ENCODE peak calls at places on chromosomes 12 and 14, in five cellular contexts. One of them, this sample, is unnamed.
A peak's percentile ranks its signal among the peaks of the same experiment; 100 is the strongest.

GRCh38 chr14:76098047-76098446 is 53.7 kb upstream of the GPATCH2L start:
- DNase-seq in neuronal stem cell: no peak
- DNase-seq in SK-N-SH: peak; percentile 51
- DNase-seq in GM23248: no peak
- DNase-seq in IMR-90: no peak
- DNase-seq in this sample: no peak

GRCh38 chr12:30822385-30823139 is 67.8 kb upstream of the CAPRIN2 start:
- DNase-seq in neuronal stem cell: peak; percentile 35
- DNase-seq in SK-N-SH: peak; percentile 33
- DNase-seq in GM23248: peak; percentile 79
- DNase-seq in IMR-90: peak; percentile 10
- DNase-seq in this sample: peak; percentile 72

GRCh38 chr14:54567224-54567633 is 301 bp downstream of the SAMD4A start:
- DNase-seq in neuronal stem cell: peak; percentile 33
- DNase-seq in SK-N-SH: peak; percentile 76
- DNase-seq in GM23248: no peak
- DNase-seq in IMR-90: no peak
- DNase-seq in this sample: no peak

GRCh38 chr12:42124764-42125371 is 19.8 kb downstream of the GXYLT1 start:
- DNase-seq in neuronal stem cell: no peak
- DNase-seq in SK-N-SH: no peak
- DNase-seq in GM23248: no peak
- DNase-seq in IMR-90: no peak
- DNase-seq in this sample: no peak

GRCh38 chr12:75155962-75156361 is 53.7 kb downstream of the KCNC2 start:
- DNase-seq in neuronal stem cell: no peak
- DNase-seq in SK-N-SH: no peak
- DNase-seq in GM23248: no peak
- DNase-seq in IMR-90: no peak
- DNase-seq in this sample: no peak

GRCh38 chr12:118206107-118206412 is 70.1 kb downstream of the PEBP1 start:
- DNase-seq in neuronal stem cell: no peak
- DNase-seq in SK-N-SH: no peak
- DNase-seq in GM23248: no peak
- DNase-seq in IMR-90: no peak
- DNase-seq in this sample: no peak

GRCh38 chr12:104756901-104757300 is 201.2 kb downstream of the SLC41A2 start:
- DNase-seq in neuronal stem cell: no peak
- DNase-seq in SK-N-SH: no peak
- DNase-seq in GM23248: no peak
- DNase-seq in IMR-90: no peak
- DNase-seq in this sample: no peak

GRCh38 chr14:32472512-32473472 is 143.7 kb downstream of the AKAP6 start:
- DNase-seq in neuronal stem cell: no peak
- DNase-seq in SK-N-SH: no peak
- DNase-seq in GM23248: peak; percentile 73
- DNase-seq in IMR-90: peak; percentile 81
- DNase-seq in this sample: peak; percentile 79

GRCh38 chr12:27237790-27238771 is 6.0 kb upstream of the STK38L start:
- DNase-seq in neuronal stem cell: no peak
- DNase-seq in SK-N-SH: no peak
- DNase-seq in GM23248: peak; percentile 46
- DNase-seq in IMR-90: peak; percentile 63
- DNase-seq in this sample: peak; percentile 24

GRCh38 chr14:94066089-94066676 is 14.8 kb downstream of the DDX24 start:
- DNase-seq in neuronal stem cell: no peak
- DNase-seq in SK-N-SH: no peak
- DNase-seq in GM23248: no peak
- DNase-seq in IMR-90: no peak
- DNase-seq in this sample: no peak

GRCh38 chr12:124917841-124918621 is 3.6 kb upstream of the UBC start:
- DNase-seq in neuronal stem cell: no peak
- DNase-seq in SK-N-SH: no peak
- DNase-seq in GM23248: peak; percentile 56
- DNase-seq in IMR-90: peak; percentile 21
- DNase-seq in this sample: peak; percentile 46

GRCh38 chr12:42027537-42027936 is 117.1 kb downstream of the GXYLT1 start:
- DNase-seq in neuronal stem cell: no peak
- DNase-seq in SK-N-SH: no peak
- DNase-seq in GM23248: no peak
- DNase-seq in IMR-90: no peak
- DNase-seq in this sample: no peak

GRCh38 chr12:3168775-3169221 is 91.6 kb downstream of the TSPAN9 start:
- DNase-seq in neuronal stem cell: no peak
- DNase-seq in SK-N-SH: no peak
- DNase-seq in GM23248: peak; percentile 98
- DNase-seq in IMR-90: peak; percentile 99
- DNase-seq in this sample: peak; percentile 87

GRCh38 chr14:102262894-102263462 is 42.0 kb downstream of the MOK start:
- DNase-seq in neuronal stem cell: peak; percentile 35
- DNase-seq in SK-N-SH: peak; percentile 79
- DNase-seq in GM23248: peak; percentile 39
- DNase-seq in IMR-90: peak; percentile 60
- DNase-seq in this sample: peak; percentile 26

GRCh38 chr14:31401369-31401932 is 18.9 kb downstream of the HEATR5A start:
- DNase-seq in neuronal stem cell: no peak
- DNase-seq in SK-N-SH: no peak
- DNase-seq in GM23248: no peak
- DNase-seq in IMR-90: no peak
- DNase-seq in this sample: no peak

GRCh38 chr14:51873221-51873893 is 12.9 kb downstream of the GNG2 start:
- DNase-seq in neuronal stem cell: no peak
- DNase-seq in SK-N-SH: peak; percentile 33
- DNase-seq in GM23248: peak; percentile 92
- DNase-seq in IMR-90: peak; percentile 98
- DNase-seq in this sample: peak; percentile 88

GRCh38 chr12:99658950-99659349 is 11.4 kb downstream of the GARIN6 start:
- DNase-seq in neuronal stem cell: no peak
- DNase-seq in SK-N-SH: no peak
- DNase-seq in GM23248: peak; percentile 31
- DNase-seq in IMR-90: no peak
- DNase-seq in this sample: peak; percentile 57

GRCh38 chr12:30026621-30027234 is 243.0 kb upstream of the TMTC1 start:
- DNase-seq in neuronal stem cell: no peak
- DNase-seq in SK-N-SH: no peak
- DNase-seq in GM23248: peak; percentile 52
- DNase-seq in IMR-90: peak; percentile 89
- DNase-seq in this sample: peak; percentile 72

GRCh38 chr12:7108042-7108927 is 729 bp downstream of the C1RL start:
- DNase-seq in neuronal stem cell: peak; percentile 41
- DNase-seq in SK-N-SH: peak; percentile 70
- DNase-seq in GM23248: peak; percentile 89
- DNase-seq in IMR-90: peak; percentile 70
- DNase-seq in this sample: peak; percentile 90

GRCh38 chr14:92914087-92914656 is 8.8 kb upstream of the CHGA start:
- DNase-seq in neuronal stem cell: peak; percentile 67
- DNase-seq in SK-N-SH: no peak
- DNase-seq in GM23248: peak; percentile 51
- DNase-seq in IMR-90: peak; percentile 15
- DNase-seq in this sample: peak; percentile 59

GRCh38 chr14:88016768-88017167 is 11.8 kb downstream of the GPR65 start:
- DNase-seq in neuronal stem cell: no peak
- DNase-seq in SK-N-SH: no peak
- DNase-seq in GM23248: no peak
- DNase-seq in IMR-90: no peak
- DNase-seq in this sample: no peak

GRCh38 chr12:93696462-93696861 is 19.3 kb downstream of the CRADD start:
- DNase-seq in neuronal stem cell: no peak
- DNase-seq in SK-N-SH: no peak
- DNase-seq in GM23248: no peak
- DNase-seq in IMR-90: no peak
- DNase-seq in this sample: no peak

GRCh38 chr12:124861492-124861891 is 2.2 kb downstream of the SCARB1 start:
- DNase-seq in neuronal stem cell: no peak
- DNase-seq in SK-N-SH: no peak
- DNase-seq in GM23248: peak; percentile 18
- DNase-seq in IMR-90: no peak
- DNase-seq in this sample: no peak

GRCh38 chr12:28742791-28743190 is 406.3 kb upstream of the FAR2 start:
- DNase-seq in neuronal stem cell: no peak
- DNase-seq in SK-N-SH: no peak
- DNase-seq in GM23248: peak; percentile 74
- DNase-seq in IMR-90: peak; percentile 42
- DNase-seq in this sample: peak; percentile 35

GRCh38 chr12:29041621-29042020 is 107.5 kb upstream of the FAR2 start:
- DNase-seq in neuronal stem cell: no peak
- DNase-seq in SK-N-SH: no peak
- DNase-seq in GM23248: peak; percentile 91
- DNase-seq in IMR-90: peak; percentile 76
- DNase-seq in this sample: peak; percentile 80

GRCh38 chr12:21655594-21655993 is 2.0 kb downstream of the LDHB start:
- DNase-seq in neuronal stem cell: no peak
- DNase-seq in SK-N-SH: no peak
- DNase-seq in GM23248: no peak
- DNase-seq in IMR-90: no peak
- DNase-seq in this sample: no peak

GRCh38 chr12:51421266-51421884 is 3.3 kb upstream of the SLC4A8 start:
- DNase-seq in neuronal stem cell: peak; percentile 69
- DNase-seq in SK-N-SH: peak; percentile 68
- DNase-seq in GM23248: peak; percentile 83
- DNase-seq in IMR-90: peak; percentile 72
- DNase-seq in this sample: peak; percentile 75

GRCh38 chr12:49044660-49045059 is 15.9 kb downstream of the KMT2D start:
- DNase-seq in neuronal stem cell: no peak
- DNase-seq in SK-N-SH: no peak
- DNase-seq in GM23248: no peak
- DNase-seq in IMR-90: no peak
- DNase-seq in this sample: no peak

GRCh38 chr12:3313655-3314305 is 177.2 kb upstream of the PRMT8 start:
- DNase-seq in neuronal stem cell: peak; percentile 23
- DNase-seq in SK-N-SH: peak; percentile 64
- DNase-seq in GM23248: peak; percentile 59
- DNase-seq in IMR-90: peak; percentile 20
- DNase-seq in this sample: peak; percentile 16

GRCh38 chr12:42696424-42697149 is 107.0 kb upstream of the PRICKLE1 start:
- DNase-seq in neuronal stem cell: no peak
- DNase-seq in SK-N-SH: no peak
- DNase-seq in GM23248: peak; percentile 64
- DNase-seq in IMR-90: peak; percentile 64
- DNase-seq in this sample: peak; percentile 33

GRCh38 chr12:124661382-124661781 is 94.0 kb upstream of the NCOR2 start:
- DNase-seq in neuronal stem cell: no peak
- DNase-seq in SK-N-SH: peak; percentile 55
- DNase-seq in GM23248: peak; percentile 10
- DNase-seq in IMR-90: no peak
- DNase-seq in this sample: no peak

GRCh38 chr12:6334940-6335450 is 6.9 kb downstream of the TNFRSF1A start:
- DNase-seq in neuronal stem cell: no peak
- DNase-seq in SK-N-SH: no peak
- DNase-seq in GM23248: peak; percentile 48
- DNase-seq in IMR-90: peak; percentile 39
- DNase-seq in this sample: no peak

GRCh38 chr12:90235642-90236041 is 527.0 kb upstream of the ATP2B1 start:
- DNase-seq in neuronal stem cell: no peak
- DNase-seq in SK-N-SH: no peak
- DNase-seq in GM23248: peak; percentile 58
- DNase-seq in IMR-90: no peak
- DNase-seq in this sample: peak; percentile 25

GRCh38 chr14:95535226-95536021 is 574 bp downstream of the GLRX5 start:
- DNase-seq in neuronal stem cell: no peak
- DNase-seq in SK-N-SH: peak; percentile 63
- DNase-seq in GM23248: peak; percentile 59
- DNase-seq in IMR-90: no peak
- DNase-seq in this sample: peak; percentile 45

GRCh38 chr14:95003099-95003960 is 154.0 kb downstream of the DICER1 start:
- DNase-seq in neuronal stem cell: no peak
- DNase-seq in SK-N-SH: no peak
- DNase-seq in GM23248: no peak
- DNase-seq in IMR-90: no peak
- DNase-seq in this sample: no peak

GRCh38 chr14:82075566-82075965 is 541.9 kb upstream of the SEL1L start:
- DNase-seq in neuronal stem cell: peak; percentile 73
- DNase-seq in SK-N-SH: no peak
- DNase-seq in GM23248: peak; percentile 20
- DNase-seq in IMR-90: no peak
- DNase-seq in this sample: peak; percentile 14

GRCh38 chr14:85531141-85531593 is 1.2 kb downstream of the FLRT2 start:
- DNase-seq in neuronal stem cell: peak; percentile 42
- DNase-seq in SK-N-SH: peak; percentile 5
- DNase-seq in GM23248: peak; percentile 86
- DNase-seq in IMR-90: peak; percentile 58
- DNase-seq in this sample: peak; percentile 91

GRCh38 chr12:30286345-30286926 is 409.2 kb downstream of the IPO8 start:
- DNase-seq in neuronal stem cell: peak; percentile 2
- DNase-seq in SK-N-SH: peak; percentile 24
- DNase-seq in GM23248: peak; percentile 51
- DNase-seq in IMR-90: peak; percentile 42
- DNase-seq in this sample: peak; percentile 77

GRCh38 chr12:106583578-106584103 is 837 bp downstream of the RFX4 start:
- DNase-seq in neuronal stem cell: peak; percentile 56
- DNase-seq in SK-N-SH: peak; percentile 61
- DNase-seq in GM23248: peak; percentile 41
- DNase-seq in IMR-90: peak; percentile 12
- DNase-seq in this sample: peak; percentile 30
- H3K4me1 ChIP-seq in neuronal stem cell: peaks cover 34% of the 10 kb centered on the region
- H3K4me1 ChIP-seq in SK-N-SH: no peaks in the 10 kb centered on the region
- H3K4me1 ChIP-seq in GM23248: peaks cover 6% of the 10 kb centered on the region
- H3K4me1 ChIP-seq in IMR-90: no peaks in the 10 kb centered on the region
- H3K4me1 ChIP-seq in this sample: peaks cover 5% of the 10 kb centered on the region

GRCh38 chr14:57501039-57501557 is 7.4 kb upstream of the CCDC198 start:
- DNase-seq in neuronal stem cell: no peak
- DNase-seq in SK-N-SH: no peak
- DNase-seq in GM23248: no peak
- DNase-seq in IMR-90: no peak
- DNase-seq in this sample: no peak
- H3K9ac ChIP-seq in neuronal stem cell: no peak overlapping the region
- H3K9ac ChIP-seq in SK-N-SH: no peak overlapping the region
- H3K9ac ChIP-seq in GM23248: no peak overlapping the region
- H3K9ac ChIP-seq in IMR-90: no peak overlapping the region
- H3K9ac ChIP-seq in this sample: no peak overlapping the region

GRCh38 chr14:74237441-74237840 is 1.8 kb upstream of the VSX2 start:
- DNase-seq in neuronal stem cell: no peak
- DNase-seq in SK-N-SH: no peak
- DNase-seq in GM23248: peak; percentile 31
- DNase-seq in IMR-90: no peak
- DNase-seq in this sample: no peak
- H3K27me3 ChIP-seq in neuronal stem cell: peaks cover 81% of the 10 kb centered on the region
- H3K27me3 ChIP-seq in SK-N-SH: peaks cover 71% of the 10 kb centered on the region
- H3K27me3 ChIP-seq in GM23248: peaks cover 57% of the 10 kb centered on the region
- H3K27me3 ChIP-seq in IMR-90: peaks cover 73% of the 10 kb centered on the region
- H3K27me3 ChIP-seq in this sample: peaks cover 75% of the 10 kb centered on the region

DNA sequence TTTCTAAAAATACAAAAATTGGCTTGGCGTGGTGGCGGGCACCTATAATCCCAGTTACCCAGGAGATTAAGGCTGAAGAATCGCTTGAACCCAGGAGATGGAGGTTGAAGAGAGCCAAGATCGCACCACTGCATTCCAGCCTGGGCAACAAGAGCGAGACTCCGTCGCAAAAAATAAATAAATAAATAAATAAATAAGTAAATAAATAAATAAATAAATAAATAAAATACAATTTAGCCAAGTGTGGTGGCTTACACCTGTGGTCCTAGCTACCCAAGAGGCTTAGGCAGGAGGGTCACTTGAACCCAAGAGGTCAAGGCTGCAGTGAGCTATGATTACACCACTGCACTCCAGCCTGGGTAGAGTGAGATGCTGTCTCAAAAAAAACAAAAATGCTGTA is 26.5 kb upstream of the SPTSSA start:
- DNase-seq in neuronal stem cell: no peak
- DNase-seq in SK-N-SH: no peak
- DNase-seq in GM23248: no peak
- DNase-seq in IMR-90: no peak
- DNase-seq in this sample: no peak
- H3K4me1 ChIP-seq in neuronal stem cell: no peaks in the 10 kb centered on the region
- H3K4me1 ChIP-seq in SK-N-SH: no peaks in the 10 kb centered on the region
- H3K4me1 ChIP-seq in GM23248: peaks cover 7% of the 10 kb centered on the region
- H3K4me1 ChIP-seq in IMR-90: peaks cover 2% of the 10 kb centered on the region
- H3K4me1 ChIP-seq in this sample: peaks cover 6% of the 10 kb centered on the region